ENCODE peak calls at places on chromosomes 3 and 15, in seven cellular contexts. U is transverse colon, J is lung, S is sigmoid colon, W is breast epithelium, R is stomach, I is tibial nerve. C is an unnamed sample.

GRCh38 chr3:69541059-69541471 is 155.2 kb upstream of the FRMD4B start:
- DNase-seq in R (no peak), S (no peak), U (no peak), I (no peak), J (no peak), W (no peak), C (peak; percentile 85)

GRCh38 chr3:177608443-177608842 is 411.2 kb upstream of the TBL1XR1 start:
- DNase-seq in W (no peak), I (no peak), U (no peak), R (no peak), S (no peak), J (no peak), C (no peak)

GRCh38 chr3:23553353-23553752 is 252.4 kb upstream of the UBE2E1 start:
- DNase-seq in S (no peak), J (no peak), W (no peak), U (no peak), I (no peak), R (no peak), C (no peak)

GRCh38 chr15:25268166-25268565 is 170.7 kb downstream of the UBE3A start:
- DNase-seq in W (no peak), I (no peak), J (no peak), S (no peak), U (no peak), R (no peak), C (no peak)

GRCh38 chr3:64352596-64352989 is 127.3 kb upstream of the PRICKLE2 start:
- DNase-seq in U (no peak), R (no peak), I (no peak), S (no peak), W (no peak), J (no peak), C (no peak)

GRCh38 chr15:89999676-90000174 is 1.4 kb upstream of the ZNF710 start:
- DNase-seq in J (peak; percentile 36), S (peak; percentile 67), W (no peak), R (no peak), U (peak; percentile 37), I (no peak), C (no peak)

GRCh38 chr3:115808239-115808638 is 184.9 kb downstream of the GAP43 start:
- DNase-seq in W (no peak), U (no peak), J (no peak), S (no peak), I (no peak), R (no peak), C (no peak)

GRCh38 chr3:177284383-177284881 is 87.2 kb upstream of the TBL1XR1 start:
- DNase-seq in W (no peak), J (peak; percentile 60), R (no peak), I (no peak), U (peak; percentile 59), S (peak; percentile 83), C (peak; percentile 12)

GRCh38 chr15:77209221-77209620 is 138.3 kb upstream of the TSPAN3 start:
- DNase-seq in R (no peak), S (no peak), W (no peak), U (no peak), I (no peak), J (no peak), C (no peak)

GRCh38 chr3:172096881-172097420 is 57.6 kb downstream of the FNDC3B start:
- DNase-seq in U (no peak), S (no peak), J (no peak), I (no peak), W (no peak), R (peak; percentile 62), C (peak; percentile 83)

GRCh38 chr3:55718475-55718874 is 231.4 kb upstream of the WNT5A start:
- DNase-seq in R (no peak), S (no peak), J (no peak), W (no peak), I (no peak), U (no peak), C (no peak)

GRCh38 chr3:42700366-42701288 is 2.0 kb downstream of the HHATL start:
- DNase-seq in S (no peak), I (no peak), U (no peak), W (peak; percentile 20), J (no peak), R (peak; percentile 22), C (no peak)

GRCh38 chr15:96160269-96160668 is 170.2 kb upstream of the NR2F2 start:
- DNase-seq in I (peak; percentile 43), S (peak; percentile 71), U (no peak), W (peak; percentile 56), R (peak; percentile 86), J (peak; percentile 37), C (no peak)

DNA sequence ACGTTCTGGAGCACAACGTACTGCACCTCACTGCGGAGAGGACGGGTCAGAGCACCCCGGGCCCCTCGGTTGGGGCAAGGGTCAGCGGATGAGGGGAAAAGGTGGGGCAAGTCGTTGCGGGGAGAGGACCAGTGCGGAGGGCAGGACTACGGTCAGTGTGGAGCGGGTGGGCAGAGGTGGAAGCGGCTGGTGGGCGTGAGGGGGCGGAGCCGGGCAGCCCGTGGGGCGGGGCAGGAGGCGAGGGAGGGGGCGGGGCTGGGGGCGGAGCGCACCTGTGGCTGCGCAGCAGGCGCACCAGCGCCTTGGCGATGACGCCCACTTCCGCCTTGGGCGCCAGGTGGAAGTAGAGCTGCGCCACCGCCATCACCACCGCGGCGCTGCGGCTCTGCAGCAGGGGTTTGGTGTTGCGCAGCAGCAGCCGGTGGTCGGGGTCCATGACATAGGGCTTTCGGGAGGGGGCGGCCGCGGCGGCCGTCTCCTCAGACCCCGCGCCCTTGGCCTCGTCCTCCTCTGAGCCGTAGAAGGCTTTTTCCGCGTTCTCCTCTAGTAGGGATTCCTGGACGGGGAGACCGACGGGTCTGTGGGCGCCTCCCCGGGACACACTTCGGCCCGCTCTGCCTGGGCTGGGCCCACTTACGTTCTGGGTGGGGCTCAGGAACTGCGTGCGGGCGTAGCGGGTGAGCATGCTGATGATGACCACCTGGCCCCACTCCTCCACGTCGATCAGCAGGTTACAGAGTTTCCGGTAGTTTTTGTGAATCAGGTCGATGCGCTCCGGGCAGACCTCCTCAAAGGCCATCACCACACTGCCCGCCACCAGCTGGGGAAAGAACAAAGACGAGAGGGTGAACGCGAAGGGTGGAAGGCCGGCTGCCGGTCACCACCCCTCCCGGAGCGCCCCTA is 29.2 kb downstream of the AP3B2 start:
- DNase-seq in R (peak; percentile 80), J (peak; percentile 73), I (no peak), U (peak; percentile 72), S (peak; percentile 50), W (peak; percentile 78), C (peak; percentile 88)
- TF ChIP-seq CTCF in R (no peak), J (no peak), I (no peak), U (no peak), S (no peak), W (no peak), C (peak; percentile 35)

GRCh38 chr15:83010709-83011270 is 649 bp downstream of the C15orf40 start:
- DNase-seq in W (peak; percentile 62), S (peak; percentile 80), U (peak; percentile 82), R (peak; percentile 64), J (peak; percentile 84), I (peak; percentile 18), C (peak; percentile 49)
- H3K27ac ChIP-seq in W (peak overlapping the region; percentile 93), S (peak overlapping the region; percentile 84), U (peak overlapping the region; percentile 95), R (peak overlapping the region; percentile 89), J (peak overlapping the region; percentile 55), I (peak overlapping the region; percentile 85), C (peak overlapping the region; percentile 88)

DNA sequence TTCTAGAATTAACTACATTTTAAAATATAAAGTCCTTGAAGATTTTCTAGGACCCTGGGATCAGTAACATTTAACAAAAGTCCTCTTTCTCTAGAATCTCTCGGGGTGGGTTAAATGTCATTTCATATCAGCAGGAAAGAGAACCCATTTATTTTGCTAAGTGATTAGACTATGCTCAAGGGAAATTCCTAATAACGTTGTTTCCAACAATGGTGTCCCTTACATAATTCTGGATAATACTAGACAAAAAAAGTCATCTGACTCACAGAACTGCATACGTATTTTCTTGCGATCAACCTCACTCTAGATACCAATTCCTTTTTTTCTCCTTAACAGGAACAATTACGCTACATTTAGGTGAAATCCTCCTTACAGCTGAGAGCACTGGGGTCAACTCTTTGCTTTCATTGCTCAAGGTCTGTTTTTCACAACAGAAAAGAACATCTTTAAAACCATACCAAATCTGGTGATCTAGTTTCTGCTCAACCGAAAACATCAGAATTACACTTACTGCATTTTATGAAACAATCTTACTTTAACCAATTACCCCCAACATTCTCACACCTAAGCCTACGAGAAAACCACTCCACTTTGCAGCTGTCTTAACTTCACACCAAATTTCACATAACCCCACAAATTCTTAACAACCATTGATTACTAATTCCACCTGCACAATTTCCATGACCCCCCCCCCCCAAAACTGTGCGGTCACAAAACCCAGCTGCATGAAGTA is 61.1 kb upstream of the ICE2 start:
- DNase-seq in W (no peak), S (no peak), I (no peak), J (no peak), R (no peak), U (no peak), C (no peak)
- TF ChIP-seq CTCF in W (no peak), S (no peak), I (no peak), J (no peak), R (no peak), U (no peak), C (no peak)

DNA sequence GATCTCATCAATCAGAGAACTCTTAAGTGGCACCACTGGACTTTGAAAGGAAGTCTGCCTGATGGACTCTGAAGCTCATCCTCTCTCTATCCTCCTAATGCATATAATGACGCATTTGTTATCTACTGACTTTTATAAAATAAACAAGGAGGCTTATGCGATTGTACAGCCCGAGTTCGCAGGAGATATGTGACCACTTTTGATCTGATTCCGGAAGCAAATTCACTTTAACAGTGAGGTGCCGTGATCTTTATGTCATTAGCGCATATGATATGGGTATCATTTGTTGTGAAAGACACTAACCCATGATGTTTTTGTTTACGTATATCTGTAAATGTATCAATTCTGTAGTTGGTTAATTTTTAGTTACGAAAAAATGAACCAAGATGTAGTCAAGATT is 427 bp upstream of the RNF111 start:
- DNase-seq in I (no peak), U (no peak), J (no peak), R (no peak), S (no peak), W (no peak), C (no peak)
- H3K27ac ChIP-seq in I (peak overlapping the region; percentile 93), U (peak overlapping the region; percentile 94), J (peak overlapping the region; percentile 85), R (no peak overlapping the region), S (peak overlapping the region; percentile 92), W (peak overlapping the region; percentile 95), C (peak overlapping the region; percentile 88)

GRCh38 chr15:74793135-74794028 is 11.5 kb downstream of the CSK start:
- DNase-seq in R (no peak), U (peak; percentile 59), S (peak; percentile 59), J (no peak), W (no peak), I (no peak), C (no peak)
- TF ChIP-seq CTCF in R (no peak), U (no peak), S (no peak), J (peak; percentile 28), W (no peak), I (peak; percentile 26), C (no peak)

DNA sequence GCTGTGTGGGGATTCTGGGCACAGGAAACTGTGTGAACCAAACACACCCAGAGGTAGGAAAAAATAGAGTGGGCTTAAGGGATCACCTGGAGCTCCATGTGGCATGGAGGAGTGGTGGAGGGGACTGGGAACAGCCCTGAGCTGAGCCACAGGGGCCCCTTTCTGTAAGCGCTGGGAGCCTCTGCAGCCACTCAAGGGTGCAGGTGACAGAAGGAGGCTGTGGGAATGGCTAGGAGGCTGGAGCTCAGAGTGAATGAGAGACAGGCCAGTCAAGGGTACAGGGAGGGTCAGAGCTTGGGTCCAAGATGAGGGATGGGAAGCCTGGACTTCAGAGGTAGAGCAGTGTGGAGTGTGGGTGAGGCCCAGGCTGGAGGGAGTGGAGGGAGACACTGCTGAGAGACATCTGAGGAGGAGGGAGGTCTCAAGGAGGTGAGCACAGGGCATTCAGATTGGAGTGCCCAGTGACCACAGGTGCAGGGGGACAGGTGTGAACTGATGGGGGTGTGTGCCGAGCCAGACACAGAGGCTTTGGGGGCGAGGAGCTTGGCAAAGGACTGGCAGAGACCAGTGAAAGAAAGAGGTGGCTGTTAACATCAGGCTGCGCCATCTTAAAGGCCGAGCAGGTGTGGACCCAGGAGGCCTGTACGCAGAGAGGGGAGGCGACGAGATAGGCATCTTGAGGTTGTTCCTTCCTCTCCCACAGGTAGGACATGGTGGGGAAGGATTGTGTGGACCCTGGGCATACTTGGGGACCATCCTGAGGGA is 56.8 kb downstream of the FGD5 start:
- DNase-seq in J (no peak), R (no peak), W (peak; percentile 36), U (no peak), I (no peak), S (peak; percentile 44), C (no peak)
- H3K27ac ChIP-seq in J (no peak overlapping the region), R (no peak overlapping the region), W (peak overlapping the region; percentile 58), U (no peak overlapping the region), I (peak overlapping the region; percentile 1), S (no peak overlapping the region), C (no peak overlapping the region)